ENCODE peak calls at places on chromosomes 16 and 17, in four cellular contexts. C is HT-29, Q is amygdala, L is EL. P is an unnamed sample.

GRCh38 chr17:7235693-7236665 is 1.7 kb upstream of the DVL2 start:
- DNase-seq in C (no peak), Q (no peak), L (no peak), P (peak)

GRCh38 chr17:42436401-42436800 is 13.3 kb upstream of the CAVIN1 start:
- DNase-seq in C (no peak), Q (no peak), L (peak), P (peak)

GRCh38 chr16:75319513-75320401 is 68.3 kb upstream of the BCAR1 start:
- DNase-seq in C (no peak), Q (no peak), L (peak), P (peak)

GRCh38 chr17:80068301-80069160 is 32.1 kb downstream of the CCDC40 start:
- DNase-seq in C (peak), Q (no peak), L (peak), P (no peak)

GRCh38 chr17:41538565-41538991 is 10.5 kb upstream of the KRT19 start:
- DNase-seq in C (no peak), Q (no peak), L (peak), P (peak)

GRCh38 chr17:45923511-45924268 is 29.3 kb downstream of the MAPT start:
- DNase-seq in C (no peak), Q (no peak), L (peak), P (no peak)

GRCh38 chr17:4008082-4008435 is 43.8 kb upstream of the ATP2A3 start:
- DNase-seq in C (no peak), Q (no peak), L (no peak), P (no peak)

GRCh38 chr16:77780378-77780837 is 8.0 kb upstream of the VAT1L start:
- DNase-seq in C (no peak), Q (no peak), L (peak), P (peak)

GRCh38 chr17:13957636-13958035 is 111.7 kb upstream of the COX10 start:
- DNase-seq in C (no peak), Q (no peak), L (peak), P (no peak)

GRCh38 chr16:85750827-85751641 is at the start of gene C16orf74:
- DNase-seq in C (peak), Q (no peak), L (peak), P (peak)

GRCh38 chr17:73592531-73592961 is 51.7 kb downstream of the SDK2 start:
- DNase-seq in C (no peak), Q (no peak), L (no peak), P (no peak)

GRCh38 chr17:16516594-16517018 is 24.6 kb upstream of the LRRC75A start:
- DNase-seq in C (peak), Q (peak), L (peak), P (peak)

GRCh38 chr17:38704645-38705522 is at the start of gene MLLT6:
- DNase-seq in C (peak), Q (peak), L (peak), P (peak)

GRCh38 chr16:52812945-52813556 is 239.6 kb downstream of the CHD9NB start:
- DNase-seq in C (peak), Q (no peak), L (peak), P (peak)

GRCh38 chr17:72714357-72714966 is 378.0 kb downstream of the SLC39A11 start:
- DNase-seq in C (no peak), Q (no peak), L (no peak), P (no peak)

GRCh38 chr16:8677481-8677880 is 3.1 kb downstream of the ABAT start:
- DNase-seq in C (no peak), Q (no peak), L (peak), P (no peak)

GRCh38 chr16:71572497-71573116 is 4.3 kb downstream of the TAT start:
- DNase-seq in C (peak), Q (no peak), L (no peak), P (no peak)

GRCh38 chr17:77400445-77400870 is 259.7 kb downstream of the SEC14L1 start:
- DNase-seq in C (no peak), Q (no peak), L (peak), P (no peak)

P was measured in HT1080.